ENCODE peak calls at places on chromosome 12, in five cellular contexts. C is glutamatergic neuron, N is right atrium auricular region, G is epithelial cell of esophagus, P is PC-3. J is an unnamed sample.

GRCh38 chr12:76641961-76642360 is 82.4 kb upstream of the OSBPL8 start:
- DNase-seq in C (no peak), N (no peak), G (no peak), P (no peak), J (no peak)

GRCh38 chr12:51326762-51327439 is 2.9 kb upstream of the BIN2 start:
- DNase-seq in C (no peak), N (no peak), G (peak), P (peak), J (peak)

GRCh38 chr12:30420561-30420960 is 275.1 kb downstream of the IPO8 start:
- DNase-seq in C (no peak), N (no peak), G (peak), P (peak), J (no peak)

GRCh38 chr12:127774828-127775227 is 492.1 kb upstream of the TMEM132C start:
- DNase-seq in C (no peak), N (no peak), G (no peak), P (no peak), J (no peak)

GRCh38 chr12:3222935-3223334 is 145.8 kb downstream of the TSPAN9 start:
- DNase-seq in C (no peak), N (no peak), G (no peak), P (no peak), J (no peak)

GRCh38 chr12:122841544-122842321 is 6.5 kb downstream of the HIP1R start:
- DNase-seq in C (no peak), N (no peak), G (peak), P (peak), J (peak)

GRCh38 chr12:29086325-29087271 is 62.5 kb upstream of the FAR2 start:
- DNase-seq in C (no peak), N (no peak), G (no peak), P (no peak), J (no peak)

GRCh38 chr12:80810874-80811273 is 94.2 kb downstream of the MYF5 start:
- DNase-seq in C (no peak), N (no peak), G (no peak), P (no peak), J (no peak)

GRCh38 chr12:20792971-20793370 is 17.5 kb upstream of the SLCO1B3 start:
- DNase-seq in C (no peak), N (no peak), G (no peak), P (no peak), J (no peak)

GRCh38 chr12:3200032-3200617 is 122.9 kb downstream of the TSPAN9 start:
- DNase-seq in C (peak), N (no peak), G (peak), P (peak), J (peak)

GRCh38 chr12:27779837-27780611 is at the start of the genes KLHL42 and MANSC4:
- DNase-seq in C (peak), N (peak), G (peak), P (peak), J (peak)

GRCh38 chr12:105706321-105706972 is 376.0 kb downstream of the C12orf75 start:
- DNase-seq in C (no peak), N (no peak), G (peak), P (peak), J (peak)

GRCh38 chr12:46523446-46523845 is 150.9 kb upstream of the SLC38A2 start:
- DNase-seq in C (no peak), N (no peak), G (peak), P (peak), J (peak)

GRCh38 chr12:55724940-55725309 is 3.9 kb downstream of the CD63 start:
- DNase-seq in C (no peak), N (peak), G (no peak), P (no peak), J (no peak)

GRCh38 chr12:80325167-80325959 is 118.7 kb upstream of the PTPRQ start:
- DNase-seq in C (no peak), N (no peak), G (no peak), P (no peak), J (no peak)

GRCh38 chr12:100963381-100963780 is 168.8 kb downstream of the ANO4 start:
- DNase-seq in C (no peak), N (no peak), G (no peak), P (no peak), J (no peak)

GRCh38 chr12:68977909-68978610 is 45.1 kb upstream of the CPM start:
- DNase-seq in C (no peak), N (no peak), G (no peak), P (no peak), J (no peak)
- TF ChIP-seq CTCF in C (no peak), N (no peak), G (no peak), P (no peak), J (no peak)

DNA sequence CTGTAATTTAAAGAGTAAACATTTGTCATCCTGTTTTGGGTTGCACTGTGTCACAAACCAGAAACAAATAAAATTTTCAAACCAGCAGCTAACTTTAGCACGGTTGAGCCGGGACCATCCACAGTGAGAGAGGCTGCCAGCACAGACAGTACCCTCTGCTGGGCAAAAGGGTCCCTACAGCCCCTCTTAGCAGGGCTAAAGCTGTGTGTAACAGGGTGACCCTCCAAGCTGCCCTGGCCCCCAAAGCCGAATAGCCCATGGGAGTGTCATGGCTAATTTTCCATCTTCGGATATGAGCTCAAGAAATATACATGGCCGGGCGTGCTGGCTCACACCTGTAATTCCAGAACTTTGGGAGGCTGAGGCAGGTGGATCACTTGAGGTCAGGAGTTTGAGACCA is 157.1 kb upstream of the GRIN2B start:
- DNase-seq in C (peak), N (no peak), G (no peak), P (no peak), J (no peak)
- TF ChIP-seq CTCF in C (peak), N (peak), G (no peak), P (peak), J (no peak)

DNA sequence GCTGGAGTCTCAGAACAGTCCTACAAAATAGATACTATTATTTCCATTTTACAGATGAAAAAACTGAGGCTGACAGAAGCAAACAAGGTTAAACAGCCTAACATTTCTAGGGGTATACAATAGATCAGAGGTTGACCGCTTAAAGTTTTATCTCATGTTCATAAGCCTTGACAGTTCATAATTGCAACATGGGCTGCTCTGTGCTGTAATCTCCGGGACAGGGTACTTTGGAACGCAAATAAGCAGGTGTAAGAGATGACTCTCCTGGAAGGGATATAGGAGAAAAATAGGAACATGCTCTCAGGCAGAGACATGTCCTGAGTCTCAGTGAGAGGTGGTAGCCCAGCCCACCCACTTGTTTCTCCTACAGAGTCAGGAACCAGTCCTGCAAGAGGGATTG is 72.8 kb upstream of the RBM19 start:
- DNase-seq in C (no peak), N (no peak), G (no peak), P (no peak), J (no peak)
- TF ChIP-seq CTCF in C (no peak), N (no peak), G (no peak), P (no peak), J (no peak)

GRCh38 chr12:48980953-48981756 is 3.0 kb downstream of the WNT1 start:
- DNase-seq in C (peak), N (no peak), G (no peak), P (no peak), J (no peak)
- TF ChIP-seq CTCF in C (no peak), N (no peak), G (no peak), P (peak), J (peak)

GRCh38 chr12:24111591-24111990 is 162.1 kb upstream of the SOX5 start:
- DNase-seq in C (no peak), N (no peak), G (peak), P (no peak), J (no peak)

GRCh38 chr12:24111101-24111500 is 161.6 kb upstream of the SOX5 start:
- DNase-seq in C (no peak), N (no peak), G (peak), P (no peak), J (no peak)

GRCh38 chr12:24113701-24114100 is 164.2 kb upstream of the SOX5 start:
- DNase-seq in C (no peak), N (no peak), G (no peak), P (no peak), J (no peak)

GRCh38 chr12:24109381-24110039 is 160.0 kb upstream of the SOX5 start:
- DNase-seq in C (no peak), N (no peak), G (peak), P (peak), J (no peak)
- TF ChIP-seq CTCF in C (peak), N (peak), G (peak), P (peak), J (peak)

DNA sequence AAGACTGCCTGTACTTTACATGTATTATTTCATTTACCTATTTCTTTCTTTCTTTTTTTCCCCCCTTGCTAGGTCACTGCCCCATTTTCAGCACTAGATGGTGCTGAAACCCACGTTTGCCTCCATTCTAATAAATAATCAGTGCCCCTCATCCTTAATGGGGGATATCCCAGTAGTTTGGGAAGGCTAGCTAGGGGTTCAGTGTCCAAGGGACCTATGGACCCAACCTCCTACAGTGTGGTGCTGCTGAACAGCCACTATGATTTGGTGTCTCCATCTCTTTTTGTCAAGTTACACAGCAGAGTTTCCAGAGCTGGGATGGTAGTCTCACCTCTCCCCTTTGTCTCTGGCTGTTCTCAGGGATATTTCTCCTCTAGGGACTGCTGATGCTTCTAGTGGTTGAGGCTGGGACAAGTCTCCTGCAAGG is 6.5 kb upstream of the HCFC2 start:
- DNase-seq in C (no peak), N (no peak), G (peak), P (peak), J (no peak)
- TF ChIP-seq CTCF in C (peak), N (peak), G (peak), P (peak), J (peak)

GRCh38 chr12:116273813-116274551 is 3.5 kb downstream of the MED13L start:
- DNase-seq in C (no peak), N (no peak), G (peak), P (no peak), J (no peak)
- TF ChIP-seq CTCF in C (peak), N (no peak), G (no peak), P (no peak), J (peak)

DNA sequence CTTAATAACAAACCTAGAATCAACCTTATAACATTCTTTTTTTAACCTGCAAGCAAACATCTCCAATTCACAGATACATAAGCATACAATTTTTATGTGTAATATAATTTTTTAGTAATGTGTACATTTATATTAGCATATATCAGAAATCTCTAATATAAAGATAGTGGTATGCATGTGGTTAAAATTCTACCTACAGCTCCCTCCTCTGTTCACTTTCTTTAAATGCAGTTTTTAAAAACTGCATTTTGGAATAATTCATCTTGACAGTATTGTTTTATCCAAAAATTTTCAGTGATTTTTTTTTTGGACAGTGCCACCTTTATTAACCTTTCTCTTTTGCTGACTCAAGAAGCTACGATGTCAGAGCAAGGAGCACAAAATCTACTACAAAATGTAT is 13.2 kb upstream of the RXYLT1 start:
- DNase-seq in C (no peak), N (no peak), G (no peak), P (peak), J (no peak)
- TF ChIP-seq CTCF in C (no peak), N (peak), G (no peak), P (peak), J (peak)

GRCh38 chr12:113329022-113329790 is 5.7 kb downstream of the SLC8B1 start:
- DNase-seq in C (no peak), N (no peak), G (no peak), P (peak), J (no peak)

GRCh38 chr12:113325938-113326337 is 9.0 kb downstream of the SLC8B1 start:
- DNase-seq in C (no peak), N (no peak), G (no peak), P (no peak), J (peak)

GRCh38 chr12:113329791-113330417 is 5.0 kb downstream of the SLC8B1 start:
- DNase-seq in C (no peak), N (no peak), G (no peak), P (no peak), J (no peak)

GRCh38 chr12:113328368-113328889 is 6.5 kb downstream of the SLC8B1 start:
- DNase-seq in C (no peak), N (no peak), G (no peak), P (no peak), J (no peak)

DNA sequence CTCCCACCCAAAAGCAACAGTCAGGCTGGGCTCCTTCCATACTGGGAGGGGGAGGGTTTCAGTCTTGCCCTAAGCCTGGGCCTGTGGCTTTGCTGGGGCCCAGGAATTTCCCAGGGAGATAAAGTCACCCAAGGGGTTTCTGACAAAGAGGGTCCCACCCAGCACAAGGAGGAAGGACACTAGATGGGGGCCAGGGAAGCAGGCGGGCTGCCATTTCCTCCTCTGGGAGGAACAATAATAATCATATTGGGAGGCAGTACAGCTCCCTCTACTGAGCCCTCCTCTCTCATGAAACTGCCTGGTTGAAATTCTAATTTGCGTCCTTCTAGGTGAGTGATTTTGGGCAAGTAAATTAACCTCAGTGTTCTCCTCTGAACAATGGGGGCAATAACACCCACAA is 7.9 kb downstream of the SLC8B1 start:
- DNase-seq in C (no peak), N (no peak), G (no peak), P (no peak), J (no peak)
- TF ChIP-seq CTCF in C (no peak), N (peak), G (no peak), P (peak), J (peak)

DNA sequence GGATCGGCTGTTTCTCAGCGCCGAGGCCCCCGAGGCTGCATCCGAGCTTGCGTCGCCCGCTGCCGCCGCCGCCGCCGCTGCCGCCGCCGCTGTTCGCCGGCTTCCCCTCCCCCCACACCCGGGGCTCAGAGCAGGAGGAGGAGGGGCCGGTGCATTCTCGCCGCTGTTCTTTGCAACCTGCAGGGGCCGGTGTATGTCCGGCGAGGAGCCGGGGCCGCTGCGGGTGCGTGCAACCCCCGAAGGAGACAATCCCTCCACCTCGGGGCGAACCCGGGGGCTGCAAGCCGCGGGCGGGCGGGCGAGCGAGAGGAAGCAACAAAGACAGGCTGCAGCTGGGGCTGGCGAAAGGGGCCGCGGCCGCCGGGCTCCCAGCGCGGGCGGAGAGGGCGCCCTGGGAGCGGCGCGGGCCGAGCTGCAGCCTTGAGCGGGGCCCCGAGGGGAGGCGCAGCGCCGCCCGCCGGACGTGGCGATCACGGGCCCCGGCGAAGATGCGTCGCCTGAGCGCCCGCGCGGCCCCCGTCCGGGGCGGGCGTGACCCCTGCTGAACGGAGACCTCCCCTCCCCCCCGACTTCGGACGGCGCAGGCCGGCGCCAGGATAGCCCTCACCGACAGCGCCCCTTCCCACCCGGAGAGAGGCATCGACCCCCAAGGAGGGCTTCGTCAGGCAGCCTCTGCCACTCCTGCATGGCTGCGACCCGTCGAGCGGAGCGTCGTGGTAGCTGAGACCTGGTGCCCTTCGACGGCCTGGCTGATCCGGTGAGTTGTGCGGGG is 702 bp downstream of the FAM222A start:
- DNase-seq in C (peak), N (no peak), G (peak), P (peak), J (no peak)
- TF ChIP-seq CTCF in C (no peak), N (peak), G (no peak), P (peak), J (peak)